ENCODE peak calls at places on chromosomes 7 and 10, in seven cellular contexts. Y, E, G, W, V, K and A are unnamed samples.

GRCh38 chr10:12812541-12812940 is 189.0 kb downstream of the CCDC3 start:
- DNase-seq in E (no peak), Y (no peak), G (no peak), K (no peak), W (no peak), V (no peak), A (no peak)

GRCh38 chr7:69364814-69365587 is 233.3 kb upstream of the AUTS2 start:
- DNase-seq in G (no peak), W (no peak), E (no peak), V (no peak), Y (no peak), K (no peak), A (no peak)

GRCh38 chr10:52632591-52632990 is 140.0 kb downstream of the MBL2 start:
- DNase-seq in V (no peak), G (no peak), K (no peak), W (no peak), E (no peak), Y (no peak), A (peak)

GRCh38 chr10:95290801-95291633 is at the start of gene PDLIM1:
- DNase-seq in E (peak), Y (peak), K (peak), V (peak), W (peak), G (peak), A (peak)

GRCh38 chr10:43093423-43094090 is 16.7 kb downstream of the RET start:
- DNase-seq in V (no peak), Y (no peak), E (no peak), G (peak), K (no peak), W (no peak), A (no peak)

GRCh38 chr7:92813390-92814024 is 22.9 kb downstream of the CDK6 start:
- DNase-seq in K (no peak), G (peak), W (no peak), V (peak), E (no peak), Y (no peak), A (peak)

GRCh38 chr10:60473557-60473956 is 83.9 kb upstream of the ANK3 start:
- DNase-seq in E (no peak), K (no peak), W (no peak), G (no peak), Y (no peak), V (no peak), A (no peak)

GRCh38 chr7:137142376-137142775 is 201.2 kb downstream of the PTN start:
- DNase-seq in Y (no peak), E (no peak), W (no peak), V (no peak), K (no peak), G (no peak), A (peak)

GRCh38 chr7:20352573-20353304 is 22.0 kb downstream of the ITGB8 start:
- DNase-seq in E (no peak), W (no peak), V (peak), K (no peak), G (no peak), Y (no peak), A (peak)

GRCh38 chr10:100878291-100878910 is 34.4 kb upstream of the SLF2 start:
- DNase-seq in Y (peak), E (no peak), G (peak), W (no peak), K (peak), V (peak), A (peak)

GRCh38 chr10:99347672-99348071 is 18.5 kb downstream of the CNNM1 start:
- DNase-seq in K (no peak), G (no peak), V (no peak), Y (no peak), E (no peak), W (no peak), A (no peak)

GRCh38 chr10:119947325-119947724 is 54.8 kb downstream of the SEC23IP start:
- DNase-seq in Y (no peak), V (peak), W (no peak), G (no peak), K (no peak), E (no peak), A (no peak)

GRCh38 chr10:71531485-71532446 is 135.0 kb downstream of the CDH23 start:
- DNase-seq in W (no peak), Y (no peak), V (no peak), E (no peak), G (peak), K (no peak), A (no peak)

GRCh38 chr10:3193751-3194150 is 21.2 kb upstream of the PITRM1 start:
- DNase-seq in K (no peak), G (no peak), W (no peak), E (peak), Y (no peak), V (no peak), A (no peak)

GRCh38 chr7:71868797-71869196 is 543.3 kb downstream of the CALN1 start:
- DNase-seq in W (no peak), V (no peak), G (peak), Y (no peak), E (no peak), K (no peak), A (peak)

GRCh38 chr7:124130-124949 is 68.0 kb upstream of the FAM20C start:
- DNase-seq in K (no peak), V (no peak), Y (no peak), E (peak), W (no peak), G (no peak), A (no peak)

GRCh38 chr7:41241641-41242040 is 461.2 kb downstream of the INHBA start:
- DNase-seq in K (no peak), Y (no peak), W (no peak), E (no peak), G (peak), V (no peak), A (no peak)

GRCh38 chr10:63283093-63283492 is 150.0 kb downstream of the NRBF2 start:
- DNase-seq in E (no peak), Y (no peak), K (no peak), V (no peak), G (no peak), W (no peak), A (no peak)

GRCh38 chr7:56483153-56483552 is 366.9 kb upstream of the NUPR2 start:
- DNase-seq in V (no peak), G (no peak), Y (no peak), W (peak), E (peak), K (no peak), A (no peak)

GRCh38 chr7:53491041-53491440 is 455.6 kb downstream of the POM121L12 start:
- DNase-seq in V (no peak), E (no peak), K (no peak), G (no peak), W (no peak), Y (no peak), A (no peak)

GRCh38 chr7:30708412-30708811 is 26.2 kb upstream of the CRHR2 start:
- DNase-seq in V (no peak), Y (no peak), G (no peak), E (no peak), K (no peak), W (no peak), A (no peak)

GRCh38 chr10:45319702-45320101 is 4.3 kb upstream of the OR13A1 start:
- DNase-seq in E (no peak), W (no peak), G (no peak), K (no peak), Y (no peak), V (no peak), A (no peak)

GRCh38 chr10:98225000-98225399 is 43.0 kb downstream of the LOXL4 start:
- DNase-seq in V (no peak), G (no peak), Y (no peak), W (no peak), E (no peak), K (no peak), A (no peak)

GRCh38 chr7:131327049-131327625 is 539 bp upstream of the MKLN1 start:
- DNase-seq in W (no peak), Y (peak), E (peak), G (peak), V (peak), K (peak), A (peak)

GRCh38 chr10:4038000-4038399 is 253.0 kb upstream of the KLF6 start:
- DNase-seq in G (no peak), W (no peak), V (no peak), Y (no peak), K (no peak), E (no peak), A (no peak)

GRCh38 chr10:84743483-84743882 is 415.1 kb downstream of the CCSER2 start:
- DNase-seq in Y (no peak), G (peak), W (no peak), V (peak), E (no peak), K (no peak), A (no peak)

GRCh38 chr7:135845415-135846075 is 96.9 kb upstream of the FAM180A start:
- DNase-seq in V (peak), E (no peak), G (no peak), W (no peak), Y (no peak), K (no peak), A (no peak)

GRCh38 chr10:55519264-55519663 is 718.2 kb upstream of the PCDH15 start:
- DNase-seq in E (no peak), G (no peak), W (no peak), K (no peak), Y (no peak), V (no peak), A (no peak)

GRCh38 chr10:90023950-90024349 is 322.6 kb downstream of the KIF20B start:
- DNase-seq in Y (no peak), K (no peak), E (no peak), W (no peak), V (no peak), G (no peak), A (no peak)

GRCh38 chr7:9231683-9232082 is 798.3 kb downstream of the NXPH1 start:
- DNase-seq in K (no peak), G (no peak), Y (no peak), W (no peak), V (no peak), E (no peak), A (no peak)

GRCh38 chr10:47415520-47416304 is 31.6 kb upstream of the ZNF488 start:
- DNase-seq in Y (no peak), G (no peak), V (no peak), W (no peak), E (no peak), K (no peak), A (no peak)

GRCh38 chr10:23053036-23053435 is 42.3 kb upstream of the MSRB2 start:
- DNase-seq in W (no peak), G (no peak), E (no peak), K (no peak), V (peak), Y (no peak), A (no peak)

GRCh38 chr7:5703572-5704533 is 77.6 kb downstream of the RNF216 start:
- DNase-seq in G (no peak), V (no peak), K (no peak), Y (no peak), W (no peak), E (no peak), A (no peak)
- TF ChIP-seq CTCF in G (no peak), V (no peak), K (no peak), Y (no peak), W (no peak), E (no peak), A (no peak)

DNA sequence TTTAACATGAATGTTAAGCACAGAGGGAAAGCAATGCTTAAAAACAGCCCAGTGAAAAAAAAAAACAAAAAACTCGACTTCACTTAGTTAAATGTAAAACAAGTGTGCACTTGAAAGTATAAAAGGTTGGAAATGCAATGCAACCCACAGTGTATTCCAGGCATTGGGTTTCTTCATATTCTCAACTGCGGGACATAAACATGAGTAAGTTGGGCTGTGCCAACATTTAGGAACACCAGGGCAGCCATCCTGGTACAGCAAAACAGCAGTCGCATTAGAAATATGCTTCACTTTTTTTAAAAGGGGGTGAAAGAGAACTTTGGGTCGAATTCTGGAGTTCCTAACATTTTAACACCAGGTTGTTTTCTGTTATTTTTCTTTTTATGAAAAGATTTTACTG is 937 bp downstream of the STEAP1 start:
- DNase-seq in E (no peak), G (no peak), W (no peak), Y (no peak), K (no peak), V (peak), A (no peak)
- H3K4me3 ChIP-seq in E (no peak), G (no peak), W (no peak), Y (no peak), K (no peak), V (peak), A (no peak)

GRCh38 chr7:123209786-123210185 is 10.0 kb upstream of the SLC13A1 start:
- DNase-seq in K (peak), G (no peak), E (no peak), V (peak), Y (peak), W (no peak), A (no peak)

GRCh38 chr7:123204206-123204835 is 4.6 kb upstream of the SLC13A1 start:
- DNase-seq in W (no peak), V (no peak), E (no peak), G (no peak), K (no peak), Y (no peak), A (no peak)

GRCh38 chr7:123211545-123211944 is 11.8 kb upstream of the SLC13A1 start:
- DNase-seq in E (no peak), K (no peak), Y (no peak), V (no peak), W (no peak), G (no peak), A (no peak)

GRCh38 chr7:123210986-123211385 is 11.2 kb upstream of the SLC13A1 start:
- DNase-seq in G (no peak), K (no peak), W (no peak), Y (no peak), E (no peak), V (no peak), A (no peak)

DNA sequence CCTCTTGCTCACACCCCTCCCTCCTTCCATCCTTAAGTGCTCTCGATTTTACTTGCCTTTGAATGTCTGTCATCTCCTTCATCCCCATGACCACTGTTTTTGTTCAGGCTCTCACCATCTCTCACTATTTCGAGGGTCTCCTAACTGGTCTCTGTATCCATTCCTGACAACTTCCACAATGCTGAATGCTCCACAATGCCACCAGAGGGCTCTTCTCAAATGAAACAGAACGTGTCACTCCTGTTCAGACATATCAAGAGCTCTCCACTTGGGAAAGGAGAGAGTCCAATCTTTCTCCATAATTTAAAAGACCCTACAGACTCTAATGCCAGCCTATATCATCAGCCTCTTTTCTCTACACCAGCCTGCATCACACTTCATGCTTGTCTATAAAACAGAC is 9.0 kb upstream of the SLC13A1 start:
- DNase-seq in G (peak), Y (no peak), E (no peak), K (peak), V (peak), W (no peak), A (no peak)
- TF ChIP-seq CTCF in G (peak), Y (peak), E (no peak), K (peak), V (peak), W (no peak), A (peak)

GRCh38 chr7:122340427-122340826 is 35.9 kb upstream of the FEZF1 start:
- DNase-seq in Y (no peak), V (no peak), G (no peak), K (no peak), W (no peak), E (no peak), A (no peak)

GRCh38 chr7:122339145-122339904 is 34.8 kb upstream of the FEZF1 start:
- DNase-seq in K (no peak), Y (no peak), E (no peak), G (no peak), W (no peak), V (no peak), A (no peak)

GRCh38 chr7:122337011-122337410 is 32.5 kb upstream of the FEZF1 start:
- DNase-seq in W (no peak), E (no peak), G (no peak), K (no peak), V (no peak), Y (no peak), A (no peak)
- H3K4me3 ChIP-seq in W (no peak), E (no peak), G (no peak), K (no peak), V (no peak), Y (no peak), A (no peak)

GRCh38 chr10:113679463-113680171 is at the start of gene CASP7:
- DNase-seq in E (peak), K (peak), W (peak), G (peak), V (peak), Y (peak), A (peak)
- TF ChIP-seq CTCF in E (no peak), K (no peak), W (no peak), G (peak), V (no peak), Y (no peak), A (no peak)

GRCh38 chr7:105596866-105597265 is 15.6 kb upstream of the EFCAB10 start:
- DNase-seq in E (peak), W (no peak), Y (no peak), G (no peak), K (no peak), V (no peak), A (no peak)
- H3K4me3 ChIP-seq in E (no peak), W (no peak), Y (no peak), G (no peak), K (no peak), V (no peak), A (no peak)

GRCh38 chr7:156827587-156828203 is 65.3 kb downstream of the LMBR1 start:
- DNase-seq in V (peak), K (no peak), G (peak), W (peak), Y (no peak), E (no peak), A (peak)
- TF ChIP-seq CTCF in V (peak), K (peak), G (peak), W (no peak), Y (peak), E (no peak), A (peak)